ENCODE peak calls at places on chromosomes 3 and 15, in nine cellular contexts. G is adrenal gland; O is SJSA1; B is psoas muscle; R is lung; Y is activated naive CD4-positive, alpha-beta T cell treated with anti-CD3 and anti-CD28 coated beads, Interleukin-2, amount 10 ng/mL, durations not matched to agents 7 days and 5 days; A is right cardiac atrium; P is nephron progenitor cell; H is stimulated activated naive CD8-positive, alpha-beta T cell treated with anti-CD3 and anti-CD28 coated beads, Interleukin-15, Interleukin-2, amounts not matched to agents 100 U/mL and 50 U/mL, for 24 hours. U is an unnamed sample.

GRCh38 chr3:71111784-71112440 is 471.6 kb downstream of the FOXP1 start:
- DNase-seq in Y (no peak), A (no peak), B (no peak), P (no peak), G (no peak), H (no peak), R (no peak), O (peak), U (no peak)

GRCh38 chr3:113243846-113244245 is 32.5 kb downstream of the BOC start:
- DNase-seq in O (no peak), P (no peak), B (no peak), H (no peak), Y (no peak), A (no peak), G (no peak), R (no peak), U (no peak)

GRCh38 chr15:92385096-92385495 is 8.6 kb upstream of the ST8SIA2 start:
- DNase-seq in A (no peak), O (no peak), P (no peak), B (no peak), Y (no peak), H (no peak), R (no peak), G (no peak), U (no peak)

GRCh38 chr15:72864681-72865080 is 81.1 kb upstream of the ADPGK start:
- DNase-seq in B (no peak), O (no peak), P (no peak), H (no peak), Y (no peak), R (no peak), A (no peak), G (no peak), U (peak)

GRCh38 chr3:161349529-161350278 is 21.6 kb downstream of the SPTSSB start:
- DNase-seq in P (no peak), B (no peak), O (peak), R (no peak), A (no peak), G (no peak), H (peak), Y (peak), U (no peak)

GRCh38 chr15:63628123-63628822 is 31.1 kb downstream of the FBXL22 start:
- DNase-seq in O (no peak), R (no peak), B (no peak), A (no peak), Y (no peak), H (no peak), G (no peak), P (no peak), U (no peak)

GRCh38 chr3:57100046-57100695 is 39.7 kb downstream of the SPATA12 start:
- DNase-seq in P (peak), R (peak), H (peak), G (peak), B (peak), O (peak), A (peak), Y (peak), U (no peak)

GRCh38 chr15:61038387-61038786 is 190.7 kb downstream of the RORA start:
- DNase-seq in H (no peak), A (no peak), G (no peak), O (no peak), P (no peak), B (no peak), R (no peak), Y (no peak), U (no peak)

GRCh38 chr15:64314456-64314855 is 41.5 kb downstream of the CSNK1G1 start:
- DNase-seq in G (no peak), R (no peak), A (no peak), Y (no peak), H (no peak), P (no peak), B (no peak), O (no peak), U (no peak)

GRCh38 chr3:65846936-65847335 is 191.8 kb downstream of the MAGI1 start:
- DNase-seq in A (no peak), B (no peak), P (no peak), R (no peak), H (no peak), Y (no peak), G (no peak), O (no peak), U (no peak)

GRCh38 chr3:183129243-183129642 is 29.9 kb upstream of the MCCC1 start:
- DNase-seq in R (no peak), A (no peak), P (no peak), O (no peak), B (no peak), Y (no peak), H (no peak), G (no peak), U (no peak)

GRCh38 chr3:81728766-81729544 is 32.5 kb downstream of the GBE1 start:
- DNase-seq in G (no peak), B (no peak), O (no peak), A (no peak), R (no peak), Y (no peak), H (no peak), P (no peak), U (no peak)

GRCh38 chr3:196883361-196883760 is 15.6 kb downstream of the SENP5 start:
- DNase-seq in Y (no peak), H (no peak), B (no peak), O (no peak), A (no peak), P (no peak), R (no peak), G (no peak), U (no peak)

GRCh38 chr3:161884830-161885229 is 388.2 kb downstream of the OTOL1 start:
- DNase-seq in P (no peak), O (no peak), G (no peak), R (no peak), B (no peak), A (no peak), H (no peak), Y (no peak), U (no peak)

GRCh38 chr15:70292511-70292760 is 194.7 kb upstream of the TLE3 start:
- DNase-seq in B (no peak), R (no peak), G (no peak), Y (no peak), P (no peak), A (no peak), O (no peak), H (no peak), U (no peak)

GRCh38 chr3:49454457-49454856 is 15.6 kb upstream of the DAG1 start:
- DNase-seq in Y (no peak), A (no peak), B (no peak), G (no peak), P (no peak), R (no peak), O (no peak), H (no peak), U (no peak)

GRCh38 chr3:65677486-65677885 is 361.2 kb downstream of the MAGI1 start:
- DNase-seq in A (no peak), H (no peak), O (no peak), B (no peak), P (no peak), Y (no peak), G (no peak), R (no peak), U (peak)

GRCh38 chr3:112693186-112693585 is 52.2 kb upstream of the CCDC80 start:
- DNase-seq in P (no peak), O (no peak), A (no peak), R (no peak), B (no peak), H (no peak), G (no peak), Y (no peak), U (no peak)

GRCh38 chr3:150760431-150761200 is 2.4 kb downstream of the SIAH2 start:
- DNase-seq in R (no peak), O (no peak), Y (no peak), P (no peak), H (peak), B (no peak), A (no peak), G (no peak), U (no peak)

GRCh38 chr15:85810075-85810474 is 15.3 kb upstream of the KLHL25 start:
- DNase-seq in O (no peak), R (no peak), H (no peak), B (no peak), P (no peak), G (no peak), A (no peak), Y (no peak), U (no peak)

GRCh38 chr3:39668420-39668819 is 141.0 kb upstream of the MYRIP start:
- DNase-seq in G (no peak), R (no peak), Y (no peak), P (peak), O (no peak), A (no peak), H (no peak), B (no peak), U (no peak)

GRCh38 chr3:53534216-53534615 is 39.8 kb downstream of the CACNA1D start:
- DNase-seq in G (no peak), A (no peak), H (no peak), B (no peak), O (no peak), R (no peak), Y (no peak), P (no peak), U (no peak)

U was measured in esophagus muscularis mucosa.